ENCODE peak calls at places on chromosome 9, in four cellular contexts. A, M, U and W are unnamed samples.

GRCh38 chr9:133589454-133590227 is 19.5 kb downstream of the FAM163B start:
- DNase-seq in A (no peak), U (no peak), M (no peak), W (no peak)

GRCh38 chr9:10744669-10745068 is 131.9 kb upstream of the PTPRD start:
- DNase-seq in M (no peak), U (no peak), A (no peak), W (no peak)

GRCh38 chr9:15249042-15249818 is 57.8 kb downstream of the TTC39B start:
- DNase-seq in U (peak; percentile 38), M (peak; percentile 86), A (no peak), W (no peak)

GRCh38 chr9:129446828-129447550 is 173.9 kb downstream of the C9orf50 start:
- DNase-seq in M (no peak), U (no peak), A (no peak), W (no peak)

GRCh38 chr9:27572566-27572917 is 739 bp downstream of the C9orf72 start:
- DNase-seq in U (peak; percentile 59), M (peak; percentile 51), A (peak; percentile 57), W (peak; percentile 80)

GRCh38 chr9:14584571-14584970 is 108.7 kb downstream of the ZDHHC21 start:
- DNase-seq in U (no peak), A (no peak), M (no peak), W (no peak)

GRCh38 chr9:112890106-112891081 is at the start of gene SLC46A2:
- DNase-seq in A (peak; percentile 34), M (no peak), U (no peak), W (peak; percentile 17)

GRCh38 chr9:126397056-126397455 is 70.4 kb downstream of the MVB12B start:
- DNase-seq in U (no peak), M (no peak), A (peak; percentile 50), W (no peak)

GRCh38 chr9:73683862-73684591 is 532.4 kb downstream of the ANXA1 start:
- DNase-seq in M (peak; percentile 77), A (no peak), U (peak; percentile 94), W (peak; percentile 95)

GRCh38 chr9:4114569-4115505 is 185.0 kb downstream of the GLIS3 start:
- DNase-seq in M (peak; percentile 68), A (no peak), U (peak; percentile 56), W (no peak)

GRCh38 chr9:136430591-136431234 is 8.9 kb downstream of the INPP5E start:
- DNase-seq in M (no peak), U (no peak), A (no peak), W (no peak)

GRCh38 chr9:89593776-89594427 is 10.9 kb upstream of the GADD45G start:
- DNase-seq in M (peak; percentile 46), U (peak; percentile 69), A (peak; percentile 72), W (peak; percentile 42)

GRCh38 chr9:121075251-121076036 is 689 bp downstream of the CNTRL start:
- DNase-seq in U (peak; percentile 20), M (no peak), A (no peak), W (peak; percentile 26)

GRCh38 chr9:95575796-95576195 is 59.0 kb upstream of the PTCH1 start:
- DNase-seq in M (no peak), U (no peak), A (no peak), W (no peak)

GRCh38 chr9:95189230-95190098 is 128.0 kb downstream of the FANCC start:
- DNase-seq in U (peak; percentile 95), A (no peak), M (peak; percentile 88), W (no peak)

GRCh38 chr9:129351058-129351641 is 173.1 kb upstream of the IER5L start:
- DNase-seq in A (no peak), U (no peak), M (no peak), W (no peak)

GRCh38 chr9:128568470-128569083 is 16.2 kb downstream of the SPTAN1 start:
- DNase-seq in U (peak; percentile 27), M (no peak), A (no peak), W (peak; percentile 41)

GRCh38 chr9:133826289-133827085 is 88.3 kb upstream of the SARDH start:
- DNase-seq in A (no peak), U (no peak), M (no peak), W (no peak)

GRCh38 chr9:137372693-137373610 is 50.0 kb downstream of the EXD3 start:
- DNase-seq in U (no peak), M (no peak), A (no peak), W (no peak)

GRCh38 chr9:115673599-115673998 is 480.0 kb upstream of the PAPPA start:
- DNase-seq in A (no peak), U (no peak), M (peak; percentile 61), W (peak; percentile 30)

DNA sequence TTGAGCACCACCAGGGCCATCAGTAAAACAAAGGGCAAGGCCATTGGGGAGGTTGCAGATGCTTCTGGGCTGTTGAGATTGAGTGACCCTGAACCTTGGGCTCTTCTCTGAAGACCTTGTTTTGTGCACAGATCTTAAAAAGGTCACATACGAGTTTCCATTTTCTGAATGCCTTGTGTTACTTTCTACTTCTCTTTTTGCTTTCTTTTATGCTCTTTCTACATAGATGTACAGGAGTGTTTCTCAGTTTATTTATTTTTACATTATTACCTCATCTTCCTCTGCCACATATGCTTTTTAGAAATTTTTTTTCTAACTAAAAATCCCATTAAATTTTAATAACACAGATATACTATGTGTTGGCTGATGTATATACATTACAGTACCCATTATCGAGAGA is at the start of gene IFNA5:
- DNase-seq in U (no peak), A (no peak), M (no peak), W (no peak)
- TF ChIP-seq CTCF in U (no peak), A (no peak), M (no peak), W (no peak)

GRCh38 chr9:70411141-70411929 is 3.1 kb downstream of the KLF9 start:
- DNase-seq in U (peak; percentile 81), A (peak; percentile 63), M (peak; percentile 81), W (peak; percentile 60)

GRCh38 chr9:70413427-70413797 is 1.0 kb downstream of the KLF9 start:
- DNase-seq in U (no peak), A (no peak), M (no peak), W (no peak)

GRCh38 chr9:70411930-70412677 is 2.4 kb downstream of the KLF9 start:
- DNase-seq in U (peak; percentile 95), M (peak; percentile 92), A (peak; percentile 81), W (peak; percentile 79)

GRCh38 chr9:70413798-70414775 is at the start of gene KLF9:
- DNase-seq in M (peak; percentile 99), U (peak; percentile 100), A (peak; percentile 94), W (peak; percentile 99)

GRCh38 chr9:70412678-70413426 is 1.6 kb downstream of the KLF9 start:
- DNase-seq in M (peak; percentile 91), U (peak; percentile 84), A (peak; percentile 85), W (peak; percentile 65)
- H3K4me3 ChIP-seq in M (peak overlapping the region; percentile 85), U (peak overlapping the region; percentile 70), A (peak overlapping the region; percentile 64), W (peak overlapping the region; percentile 97)

DNA sequence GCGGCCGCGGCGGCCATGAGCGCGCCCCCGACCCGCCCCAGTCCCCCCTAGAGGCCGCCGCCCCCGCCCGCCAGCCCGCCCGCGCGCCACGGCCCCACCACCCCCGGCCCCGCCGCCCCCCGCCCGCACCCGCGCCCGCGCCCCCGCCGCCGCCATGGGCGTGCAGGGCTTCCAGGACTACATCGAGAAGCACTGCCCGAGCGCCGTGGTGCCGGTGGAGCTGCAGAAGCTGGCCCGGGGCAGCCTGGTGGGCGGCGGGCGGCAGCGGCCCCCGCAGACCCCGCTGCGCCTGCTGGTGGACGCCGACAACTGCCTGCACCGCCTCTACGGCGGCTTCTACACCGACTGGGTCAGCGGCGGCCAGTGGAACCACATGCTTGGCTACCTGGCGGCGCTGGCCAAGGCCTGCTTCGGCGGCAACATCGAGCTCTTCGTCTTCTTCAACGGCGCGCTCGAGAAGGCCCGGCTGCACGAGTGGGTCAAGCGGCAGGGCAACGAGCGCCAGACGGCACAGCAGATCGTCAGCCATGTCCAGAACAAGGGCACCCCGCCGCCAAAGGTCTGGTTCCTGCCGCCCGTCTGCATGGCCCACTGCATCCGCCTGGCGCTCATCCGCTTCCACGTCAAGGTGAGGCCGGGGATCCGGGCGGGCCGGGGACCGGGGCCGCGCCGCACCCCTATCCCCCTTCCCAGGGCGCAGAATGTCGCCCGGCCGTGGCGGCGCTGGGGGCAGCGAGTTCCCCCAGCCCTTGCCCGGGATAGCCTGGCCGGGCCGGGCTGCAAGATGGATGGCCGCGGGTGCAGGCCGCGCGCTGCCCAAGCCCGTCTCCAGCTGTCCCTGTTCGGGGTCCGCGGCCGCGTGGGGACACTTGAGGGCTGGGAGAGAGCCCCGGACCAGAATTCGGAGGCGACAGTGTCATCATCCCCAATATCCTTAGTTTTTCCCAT is 551 bp downstream of the FAM120A start:
- DNase-seq in A (peak; percentile 58), M (peak; percentile 34), U (peak; percentile 48), W (peak; percentile 50)
- TF ChIP-seq CTCF in A (no peak), M (no peak), U (no peak), W (no peak)

GRCh38 chr9:124768275-124768674 is 2.8 kb downstream of the NR6A1 start:
- DNase-seq in M (no peak), U (no peak), A (no peak), W (no peak)

GRCh38 chr9:124768778-124769350 is 2.2 kb downstream of the NR6A1 start:
- DNase-seq in U (no peak), M (no peak), A (no peak), W (no peak)

GRCh38 chr9:124770359-124771020 is 621 bp downstream of the NR6A1 start:
- DNase-seq in M (no peak), U (no peak), A (no peak), W (no peak)

GRCh38 chr9:124771021-124771866 is at the start of gene NR6A1:
- DNase-seq in U (peak; percentile 97), A (peak; percentile 98), M (peak; percentile 97), W (peak; percentile 98)

GRCh38 chr9:124769451-124770358 is 1.4 kb downstream of the NR6A1 start:
- DNase-seq in M (no peak), U (no peak), A (no peak), W (no peak)
- H3K4me3 ChIP-seq in M (peak overlapping the region; percentile 63), U (peak overlapping the region; percentile 72), A (peak overlapping the region; percentile 98), W (peak overlapping the region; percentile 70)